ENCODE peak calls at places on chromosomes 12 and 14, in five cellular contexts. One of them, this sample, is unnamed.

GRCh38 chr14:34693228-34693939 is 21.0 kb downstream of the CFL2 start:
- DNase-seq in ovary: peak; percentile 37
- DNase-seq in Daoy: peak; percentile 21
- DNase-seq in left cardiac atrium: peak; percentile 33
- DNase-seq in epithelial cell of prostate: no peak
- DNase-seq in this sample: no peak

GRCh38 chr12:4265280-4265679 is 8.3 kb upstream of the CCND2 start:
- DNase-seq in left cardiac atrium: no peak
- DNase-seq in ovary: no peak
- DNase-seq in Daoy: peak; percentile 59
- DNase-seq in epithelial cell of prostate: no peak
- DNase-seq in this sample: no peak

GRCh38 chr12:46269429-46270241 is 792 bp upstream of the SLC38A1 start:
- DNase-seq in epithelial cell of prostate: no peak
- DNase-seq in left cardiac atrium: peak; percentile 36
- DNase-seq in ovary: peak; percentile 27
- DNase-seq in Daoy: peak; percentile 9
- DNase-seq in this sample: no peak

GRCh38 chr14:60648169-60648933 is 926 bp downstream of the SIX1 start:
- DNase-seq in epithelial cell of prostate: no peak
- DNase-seq in Daoy: peak; percentile 59
- DNase-seq in ovary: no peak
- DNase-seq in left cardiac atrium: no peak
- DNase-seq in this sample: no peak

GRCh38 chr12:49867580-49868341 is 24.9 kb upstream of the BCDIN3D start:
- DNase-seq in Daoy: no peak
- DNase-seq in epithelial cell of prostate: no peak
- DNase-seq in left cardiac atrium: no peak
- DNase-seq in ovary: no peak
- DNase-seq in this sample: no peak

GRCh38 chr14:47278233-47278842 is 397.1 kb downstream of the MDGA2 start:
- DNase-seq in Daoy: peak; percentile 15
- DNase-seq in ovary: no peak
- DNase-seq in left cardiac atrium: peak; percentile 23
- DNase-seq in epithelial cell of prostate: no peak
- DNase-seq in this sample: peak; percentile 40

GRCh38 chr12:75260316-75260715 is 50.7 kb upstream of the KCNC2 start:
- DNase-seq in ovary: no peak
- DNase-seq in Daoy: peak; percentile 1
- DNase-seq in epithelial cell of prostate: peak; percentile 68
- DNase-seq in left cardiac atrium: no peak
- DNase-seq in this sample: peak; percentile 58

GRCh38 chr12:27332407-27333310 is at the start of gene BMAL2:
- DNase-seq in ovary: peak; percentile 21
- DNase-seq in left cardiac atrium: peak; percentile 55
- DNase-seq in epithelial cell of prostate: no peak
- DNase-seq in Daoy: peak; percentile 76
- DNase-seq in this sample: no peak

GRCh38 chr14:35390577-35391387 is 13.8 kb downstream of the NFKBIA start:
- DNase-seq in epithelial cell of prostate: no peak
- DNase-seq in left cardiac atrium: no peak
- DNase-seq in ovary: no peak
- DNase-seq in Daoy: peak; percentile 63
- DNase-seq in this sample: no peak

GRCh38 chr14:104442107-104442551 is 137.4 kb upstream of the C14orf180 start:
- DNase-seq in epithelial cell of prostate: no peak
- DNase-seq in ovary: no peak
- DNase-seq in Daoy: no peak
- DNase-seq in left cardiac atrium: no peak
- DNase-seq in this sample: no peak

GRCh38 chr14:39459795-39460478 is 27.7 kb upstream of the FBXO33 start:
- DNase-seq in ovary: no peak
- DNase-seq in Daoy: no peak
- DNase-seq in epithelial cell of prostate: no peak
- DNase-seq in left cardiac atrium: no peak
- DNase-seq in this sample: no peak

GRCh38 chr14:75340921-75341320 is 62.3 kb downstream of the FOS start:
- DNase-seq in epithelial cell of prostate: no peak
- DNase-seq in Daoy: no peak
- DNase-seq in ovary: peak; percentile 42
- DNase-seq in left cardiac atrium: peak; percentile 94
- DNase-seq in this sample: no peak

GRCh38 chr12:83046019-83046418 is 359.3 kb downstream of the TMTC2 start:
- DNase-seq in Daoy: no peak
- DNase-seq in epithelial cell of prostate: no peak
- DNase-seq in ovary: no peak
- DNase-seq in left cardiac atrium: no peak
- DNase-seq in this sample: no peak

GRCh38 chr14:61565836-61566536 is 129.3 kb upstream of the HIF1A start:
- DNase-seq in epithelial cell of prostate: no peak
- DNase-seq in ovary: no peak
- DNase-seq in Daoy: no peak
- DNase-seq in left cardiac atrium: no peak
- DNase-seq in this sample: no peak

GRCh38 chr14:38255673-38256357 is at the start of gene CLEC14A:
- DNase-seq in ovary: peak; percentile 29
- DNase-seq in left cardiac atrium: peak; percentile 86
- DNase-seq in epithelial cell of prostate: no peak
- DNase-seq in Daoy: peak; percentile 9
- DNase-seq in this sample: no peak

GRCh38 chr12:3022961-3023360 is 54.2 kb upstream of the TSPAN9 start:
- DNase-seq in ovary: no peak
- DNase-seq in Daoy: no peak
- DNase-seq in epithelial cell of prostate: no peak
- DNase-seq in left cardiac atrium: no peak
- DNase-seq in this sample: no peak

GRCh38 chr12:50636505-50636904 is 127.4 kb upstream of the ATF1 start:
- DNase-seq in ovary: no peak
- DNase-seq in Daoy: no peak
- DNase-seq in left cardiac atrium: no peak
- DNase-seq in epithelial cell of prostate: no peak
- DNase-seq in this sample: no peak